ENCODE peak calls at places on chromosomes 2 and 18, in six cellular contexts. E, Z, P, B, R and S are unnamed samples. For H3K27me3, the result is how much of the 10 kb centered on the place peaks cover.

GRCh38 chr2:33134086-33134763 is 187.5 kb downstream of the LTBP1 start:
- DNase-seq in E (no peak), Z (peak), P (peak), B (peak), R (no peak), S (peak)

GRCh38 chr2:55419236-55419513 is 481 bp downstream of the CCDC88A start:
- DNase-seq in E (no peak), Z (peak), P (no peak), B (peak), R (no peak), S (peak)

GRCh38 chr18:48391863-48392262 is 17.3 kb downstream of the ZBTB7C start:
- DNase-seq in E (no peak), Z (no peak), P (peak), B (no peak), R (no peak), S (no peak)

GRCh38 chr2:105557515-105557914 is 158.7 kb upstream of the FHL2 start:
- DNase-seq in E (no peak), Z (no peak), P (peak), B (no peak), R (no peak), S (no peak)

GRCh38 chr2:79619442-79619841 is 106.6 kb downstream of the CTNNA2 start:
- DNase-seq in E (no peak), Z (no peak), P (no peak), B (no peak), R (no peak), S (no peak)

GRCh38 chr18:2917255-2918047 is 70.6 kb downstream of the EMILIN2 start:
- DNase-seq in E (no peak), Z (no peak), P (no peak), B (no peak), R (no peak), S (no peak)

GRCh38 chr18:57025525-57025924 is 121.4 kb upstream of the BOD1L2 start:
- DNase-seq in E (no peak), Z (no peak), P (no peak), B (no peak), R (no peak), S (no peak)

GRCh38 chr2:26598336-26599006 is 42.7 kb downstream of the CIB4 start:
- DNase-seq in E (no peak), Z (no peak), P (no peak), B (no peak), R (peak), S (no peak)

GRCh38 chr2:220001693-220002260 is 374.3 kb downstream of the SLC4A3 start:
- DNase-seq in E (no peak), Z (peak), P (no peak), B (peak), R (no peak), S (peak)

GRCh38 chr2:157789161-157789720 is 86.9 kb downstream of the ACVR1 start:
- DNase-seq in E (no peak), Z (no peak), P (no peak), B (no peak), R (no peak), S (no peak)

GRCh38 chr18:22503803-22504202 is 86.1 kb upstream of the CTAGE1 start:
- DNase-seq in E (no peak), Z (peak), P (peak), B (no peak), R (no peak), S (peak)

GRCh38 chr2:67322361-67323001 is 74.7 kb upstream of the ETAA1 start:
- DNase-seq in E (peak), Z (peak), P (peak), B (peak), R (peak), S (peak)

GRCh38 chr18:7987284-7987976 is 420.3 kb downstream of the PTPRM start:
- DNase-seq in E (no peak), Z (peak), P (no peak), B (peak), R (no peak), S (peak)

GRCh38 chr2:54149623-54150501 is 34.4 kb downstream of the ACYP2 start:
- DNase-seq in E (no peak), Z (peak), P (no peak), B (peak), R (no peak), S (peak)

GRCh38 chr2:241029599-241030332 is 31.3 kb downstream of the SNED1 start:
- DNase-seq in E (no peak), Z (no peak), P (no peak), B (no peak), R (no peak), S (no peak)

GRCh38 chr18:41389936-41390667 is 564.9 kb upstream of the PIK3C3 start:
- DNase-seq in E (no peak), Z (no peak), P (peak), B (peak), R (no peak), S (no peak)

GRCh38 chr2:28201711-28202180 is 190.9 kb upstream of the FOSL2 start:
- DNase-seq in E (no peak), Z (no peak), P (no peak), B (no peak), R (peak), S (no peak)

GRCh38 chr2:159904127-159904564 is 106.1 kb upstream of the CD302 start:
- DNase-seq in E (no peak), Z (no peak), P (peak), B (no peak), R (no peak), S (peak)

GRCh38 chr2:20573611-20574422 is 77.1 kb downstream of the HS1BP3 start:
- DNase-seq in E (no peak), Z (peak), P (peak), B (no peak), R (peak), S (peak)

GRCh38 chr18:58567453-58568196 is 61.3 kb downstream of the ALPK2 start:
- DNase-seq in E (no peak), Z (peak), P (no peak), B (peak), R (no peak), S (peak)

GRCh38 chr18:52861558-52861957 is 521.6 kb downstream of the DCC start:
- DNase-seq in E (no peak), Z (no peak), P (no peak), B (no peak), R (no peak), S (no peak)

GRCh38 chr2:219573166-219573565 is 1.1 kb downstream of the INHA start:
- DNase-seq in E (no peak), Z (no peak), P (no peak), B (no peak), R (no peak), S (no peak)

GRCh38 chr2:10900216-10901109 is 11.3 kb upstream of the KCNF1 start:
- DNase-seq in E (no peak), Z (peak), P (no peak), B (peak), R (peak), S (peak)

GRCh38 chr2:240135706-240136012 is 446 bp downstream of the COPS9 start:
- DNase-seq in E (no peak), Z (no peak), P (no peak), B (no peak), R (no peak), S (no peak)

GRCh38 chr18:69326094-69326493 is 74.6 kb upstream of the DOK6 start:
- DNase-seq in E (no peak), Z (no peak), P (no peak), B (no peak), R (no peak), S (peak)

GRCh38 chr2:31241625-31242270 is 7.8 kb downstream of the EHD3 start:
- DNase-seq in E (no peak), Z (no peak), P (no peak), B (no peak), R (no peak), S (no peak)

GRCh38 chr2:207571370-207571769 is 41.6 kb downstream of the CREB1 start:
- DNase-seq in E (no peak), Z (no peak), P (no peak), B (no peak), R (no peak), S (no peak)

GRCh38 chr2:20205915-20206524 is 18.9 kb downstream of the SDC1 start:
- DNase-seq in E (peak), Z (no peak), P (no peak), B (no peak), R (no peak), S (no peak)

GRCh38 chr2:240219208-240219890 is 78.9 kb upstream of the OTOS start:
- DNase-seq in E (no peak), Z (no peak), P (no peak), B (no peak), R (no peak), S (no peak)

DNA sequence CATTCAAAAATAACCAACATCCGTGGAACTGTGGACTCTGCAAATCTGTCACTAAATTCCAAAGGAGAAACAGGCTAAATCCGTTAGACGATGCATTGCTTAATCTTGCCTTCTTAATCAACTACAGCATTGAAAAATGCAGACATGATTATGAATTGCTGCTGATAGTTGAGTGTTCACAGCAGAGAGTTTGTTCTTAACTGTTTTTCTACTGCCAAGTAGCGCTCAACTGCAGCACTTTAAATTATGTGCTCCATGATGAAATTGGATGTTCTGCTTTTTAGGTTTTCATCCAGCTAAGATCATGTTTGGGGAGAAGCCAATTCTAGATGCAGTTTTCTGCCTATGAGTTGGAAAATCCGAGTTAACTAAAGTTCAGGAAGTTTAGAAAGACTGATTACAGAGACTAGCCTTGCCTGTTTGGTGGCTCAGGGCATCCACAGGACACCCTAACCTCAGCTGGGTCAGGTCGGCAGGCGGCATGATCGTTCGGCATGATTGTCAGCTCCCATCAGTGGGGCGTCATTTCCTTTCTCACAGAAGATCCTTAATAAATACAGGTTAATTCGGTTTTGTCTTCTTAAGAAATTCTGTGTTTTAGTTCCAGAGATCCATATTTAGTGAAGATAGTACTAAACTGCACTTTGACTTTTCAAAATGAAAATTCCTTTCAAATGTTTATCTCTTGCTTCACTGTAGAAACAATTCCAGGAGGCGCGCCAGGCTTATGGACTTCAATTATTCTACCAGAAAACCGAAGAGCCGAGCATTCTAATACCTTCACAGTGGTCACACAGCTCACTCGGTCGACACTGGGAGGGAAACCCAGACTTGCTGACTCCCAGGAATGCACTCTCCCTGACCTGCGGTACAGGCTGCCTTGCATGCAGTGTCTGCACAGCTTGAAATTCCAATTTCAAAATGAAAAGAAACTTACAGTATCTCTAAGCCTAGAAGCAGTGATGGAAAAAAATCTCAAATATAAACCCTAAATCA is 119.6 kb upstream of the PIEZO2 start:
- DNase-seq in E (no peak), Z (peak), P (no peak), B (no peak), R (no peak), S (peak)
- H3K4me3 ChIP-seq in E (no peak), Z (no peak), P (no peak), B (no peak), R (no peak), S (peak)

GRCh38 chr2:126945118-126945517 is 46.4 kb downstream of the TEX51 start:
- DNase-seq in E (no peak), Z (peak), P (no peak), B (no peak), R (no peak), S (peak)
- H3K27me3 ChIP-seq in E (under half), Z (under half), P (under half), B (under half), R (under half), S (under half)

DNA sequence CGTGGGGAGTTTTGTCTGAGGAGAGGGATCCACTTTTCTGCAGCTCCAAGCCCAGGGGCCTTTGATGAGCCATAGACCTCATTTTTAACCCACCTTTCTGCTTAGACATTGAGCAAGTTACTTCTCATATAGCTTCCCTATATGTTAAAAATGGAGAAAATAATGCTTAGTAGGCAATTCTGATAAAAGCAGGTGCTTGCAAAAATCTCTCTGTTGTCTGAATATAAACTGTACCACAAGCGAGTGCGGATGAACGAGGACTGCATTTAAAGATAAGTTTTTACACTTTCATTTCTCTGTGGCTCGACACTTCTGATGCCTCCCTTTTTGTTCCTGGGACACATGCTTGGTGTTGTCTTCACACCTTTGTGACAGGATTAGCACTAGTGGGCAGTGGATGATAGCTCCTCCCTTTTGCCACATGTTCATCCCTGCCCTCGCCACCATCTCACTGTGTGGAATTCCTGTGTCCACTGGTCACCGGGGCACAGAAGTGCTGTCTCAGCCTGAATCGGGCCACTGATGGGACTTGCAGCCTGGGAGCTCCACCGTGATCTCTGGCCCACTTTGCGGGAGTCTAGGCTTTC is 1.6 kb downstream of the TYMS start:
- DNase-seq in E (no peak), Z (no peak), P (no peak), B (no peak), R (no peak), S (no peak)
- H3K4me3 ChIP-seq in E (no peak), Z (peak), P (peak), B (peak), R (peak), S (peak)

DNA sequence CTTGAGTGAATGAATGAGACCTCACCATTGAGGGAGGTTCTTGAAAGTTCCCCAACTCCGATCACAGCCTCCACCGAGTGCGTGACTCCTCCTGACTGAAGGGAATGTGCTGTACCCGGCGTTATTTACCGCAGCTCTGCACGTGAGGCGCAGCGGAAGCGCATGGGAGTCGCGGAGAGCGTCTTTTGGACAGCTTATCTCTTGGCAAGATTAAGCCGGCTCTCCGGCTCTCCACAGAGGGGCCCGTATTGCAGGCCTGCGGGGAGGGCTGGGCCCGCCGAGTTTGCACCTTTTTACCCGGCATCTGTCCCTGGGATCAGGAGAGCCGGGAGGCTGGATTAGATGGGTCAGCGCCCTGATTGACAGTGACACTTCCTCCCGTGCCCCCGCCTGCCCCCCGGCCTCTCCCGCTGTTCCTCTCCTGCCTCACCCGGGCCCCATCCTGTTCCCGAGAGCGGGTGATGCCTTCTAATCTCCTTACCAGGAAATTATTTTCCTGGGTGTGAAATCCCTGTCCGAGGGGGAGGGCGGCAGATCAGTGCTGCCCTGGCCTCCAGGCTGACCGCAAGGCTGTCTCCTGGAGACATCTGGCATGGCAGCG is 176.3 kb downstream of the INHBB start:
- DNase-seq in E (no peak), Z (peak), P (no peak), B (no peak), R (peak), S (no peak)
- H3K27me3 ChIP-seq in E (under half), Z (under half), P (under half), B (under half), R (under half), S (under half)

DNA sequence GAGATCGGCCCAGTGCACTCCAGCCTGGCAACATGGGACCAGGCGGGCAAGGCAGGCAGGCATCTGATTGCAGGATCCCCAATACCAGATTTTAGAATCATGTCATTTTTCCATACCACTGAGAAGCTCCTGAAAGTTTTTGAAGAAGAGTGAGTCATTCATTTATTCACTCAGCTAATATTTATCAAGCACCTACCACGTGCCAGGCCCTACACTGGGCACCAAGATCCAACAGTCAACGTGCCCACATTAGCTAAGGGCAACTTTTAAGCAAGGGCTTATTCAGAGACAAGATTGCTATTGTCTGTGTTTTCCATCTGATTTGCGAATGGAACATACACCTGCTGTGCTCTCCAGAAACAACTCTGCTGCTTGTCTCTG is 126.8 kb upstream of the LGALSL start:
- DNase-seq in E (no peak), Z (no peak), P (no peak), B (peak), R (no peak), S (no peak)
- H3K4me3 ChIP-seq in E (no peak), Z (no peak), P (no peak), B (no peak), R (no peak), S (no peak)

GRCh38 chr2:127015106-127015910 is 91.6 kb downstream of the BIN1 start:
- DNase-seq in E (no peak), Z (no peak), P (no peak), B (peak), R (no peak), S (peak)
- H3K27me3 ChIP-seq in E (under half), Z (under half), P (under half), B (under half), R (under half), S (under half)

GRCh38 chr2:190859347-190860297 is 21.0 kb upstream of the GLS start:
- DNase-seq in E (no peak), Z (peak), P (no peak), B (no peak), R (no peak), S (peak)

GRCh38 chr2:190862067-190862466 is 18.6 kb upstream of the GLS start:
- DNase-seq in E (no peak), Z (no peak), P (no peak), B (no peak), R (no peak), S (no peak)

GRCh38 chr2:190856985-190857384 is 23.6 kb upstream of the GLS start:
- DNase-seq in E (no peak), Z (no peak), P (no peak), B (peak), R (no peak), S (no peak)

GRCh38 chr2:190860985-190861721 is 19.5 kb upstream of the GLS start:
- DNase-seq in E (no peak), Z (no peak), P (no peak), B (no peak), R (no peak), S (peak)

DNA sequence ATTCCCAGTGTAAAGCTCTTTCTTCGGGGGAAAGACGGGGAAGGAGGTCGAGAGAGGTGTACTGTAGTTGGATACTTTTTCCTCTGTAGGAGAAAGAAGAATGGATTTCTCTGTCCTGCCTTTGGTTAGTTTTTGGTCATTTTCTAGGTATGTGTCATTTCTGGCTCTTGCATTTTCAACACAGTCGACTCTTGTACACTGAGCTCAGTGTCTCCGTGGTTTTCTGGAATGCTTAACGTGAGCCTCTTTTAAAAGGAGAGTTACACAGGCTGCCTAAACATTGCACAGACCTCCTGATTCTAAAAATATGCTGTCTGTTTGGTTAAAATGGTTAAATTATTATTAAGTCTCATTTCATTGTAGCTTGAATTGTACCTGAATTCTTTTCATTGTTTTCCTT is 21.8 kb upstream of the GLS start:
- DNase-seq in E (no peak), Z (peak), P (no peak), B (peak), R (no peak), S (peak)
- H3K4me3 ChIP-seq in E (no peak), Z (no peak), P (no peak), B (no peak), R (no peak), S (peak)

DNA sequence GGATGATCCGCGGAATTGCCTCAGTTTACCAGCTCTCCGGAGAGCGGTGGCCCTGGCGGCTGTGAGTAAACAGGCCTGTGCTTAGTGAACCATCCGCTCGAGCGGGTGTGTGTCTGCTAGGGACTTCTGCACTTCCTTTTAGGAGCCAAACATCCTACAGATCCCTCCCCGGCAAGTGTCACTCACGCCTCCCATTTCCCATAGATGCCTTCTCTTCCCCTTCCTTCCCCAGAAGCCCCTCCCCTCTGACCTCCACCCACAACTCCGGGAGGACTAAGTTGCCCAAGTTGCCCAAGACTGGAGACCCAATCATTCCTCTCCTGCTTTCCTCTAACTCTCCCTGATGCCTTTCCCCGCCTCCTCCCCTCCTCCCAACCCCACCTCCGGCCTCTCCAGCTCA is 2.9 kb downstream of the C1QL2 start:
- DNase-seq in E (no peak), Z (no peak), P (no peak), B (no peak), R (no peak), S (no peak)
- H3K27me3 ChIP-seq in E (under half), Z (half or more), P (half or more), B (half or more), R (under half), S (half or more)